ENCODE peak calls at places on chromosomes 7 and 10, in ten cellular contexts. C, H, W, G, E, Q, U, B, T and K are unnamed samples.

GRCh38 chr10:11611248-11612003 is at the start of gene USP6NL:
- DNase-seq in G (peak; percentile 74), H (peak; percentile 75), Q (peak; percentile 88), E (peak; percentile 82), C (peak; percentile 66), B (peak; percentile 88), T (peak; percentile 91), W (peak; percentile 54), U (peak; percentile 95), K (peak; percentile 66)

GRCh38 chr7:51224811-51225581 is 91.6 kb downstream of the COBL start:
- DNase-seq in B (peak; percentile 19), W (no peak), Q (no peak), H (no peak), U (peak; percentile 63), G (no peak), E (peak; percentile 52), C (no peak), T (peak; percentile 29), K (no peak)

GRCh38 chr7:1049801-1050200 is 5.5 kb downstream of the GPR146 start:
- DNase-seq in T (no peak), C (no peak), W (no peak), U (no peak), H (no peak), G (no peak), Q (no peak), E (no peak), B (no peak), K (no peak)

GRCh38 chr10:116444527-116445142 is 17.0 kb downstream of the PNLIPRP3 start:
- DNase-seq in G (peak; percentile 13), C (peak; percentile 8), Q (no peak), H (no peak), U (peak; percentile 63), W (no peak), B (peak; percentile 44), E (peak; percentile 35), T (no peak), K (peak; percentile 3)

GRCh38 chr7:147805996-147806576 is 784.5 kb upstream of the C7orf33 start:
- DNase-seq in B (no peak), W (no peak), G (no peak), C (no peak), T (no peak), U (no peak), E (no peak), H (no peak), Q (no peak), K (no peak)

GRCh38 chr7:120505770-120506169 is 232.8 kb downstream of the KCND2 start:
- DNase-seq in W (no peak), E (no peak), Q (no peak), C (no peak), U (no peak), T (no peak), G (no peak), B (no peak), H (no peak), K (no peak)

GRCh38 chr7:81053623-81054022 is 134.8 kb upstream of the SEMA3C start:
- DNase-seq in C (peak; percentile 26), T (no peak), H (no peak), W (no peak), Q (no peak), B (no peak), U (peak; percentile 13), E (no peak), G (no peak), K (no peak)

GRCh38 chr10:79221110-79222051 is 125.9 kb upstream of the PPIF start:
- DNase-seq in H (no peak), C (no peak), G (no peak), U (peak; percentile 82), E (peak; percentile 88), W (peak; percentile 29), B (no peak), Q (peak; percentile 76), T (peak; percentile 82), K (no peak)

GRCh38 chr10:80260295-80261243 is 28.9 kb downstream of the MAT1A start:
- DNase-seq in H (peak; percentile 50), Q (no peak), E (no peak), G (peak; percentile 51), C (peak; percentile 30), T (no peak), B (peak; percentile 71), U (no peak), W (no peak), K (no peak)

GRCh38 chr7:134750083-134751062 is 29.1 kb upstream of the CALD1 start:
- DNase-seq in B (peak; percentile 78), H (peak; percentile 76), E (peak; percentile 77), Q (peak; percentile 50), W (no peak), C (peak; percentile 67), T (peak; percentile 51), U (peak; percentile 32), G (peak; percentile 81), K (no peak)

GRCh38 chr10:740936-741431 is 51.5 kb upstream of the DIP2C start:
- DNase-seq in T (no peak), E (no peak), Q (no peak), W (no peak), H (no peak), C (no peak), G (no peak), U (no peak), B (no peak), K (no peak)

GRCh38 chr7:143002106-143002505 is 24.8 kb downstream of the OR9A2 start:
- DNase-seq in E (peak; percentile 8), H (no peak), W (no peak), C (no peak), G (no peak), T (no peak), B (no peak), Q (no peak), U (peak; percentile 41), K (no peak)

GRCh38 chr10:100009793-100010676 is at the start of gene DNMBP:
- DNase-seq in Q (peak; percentile 83), W (peak; percentile 56), E (peak; percentile 84), T (peak; percentile 79), C (peak; percentile 77), B (peak; percentile 88), H (peak; percentile 86), G (peak; percentile 90), U (peak; percentile 97), K (peak; percentile 66)

GRCh38 chr10:2476236-2476814 is 591.0 kb upstream of the PFKP start:
- DNase-seq in U (no peak), C (no peak), W (no peak), H (no peak), Q (no peak), T (no peak), B (no peak), E (no peak), G (no peak), K (no peak)

GRCh38 chr7:141558544-141559183 is 7.5 kb downstream of the AGK start:
- DNase-seq in G (peak; percentile 34), E (no peak), C (peak; percentile 83), H (no peak), U (no peak), W (no peak), B (no peak), T (no peak), Q (no peak), K (no peak)

GRCh38 chr7:100127866-100128601 is 1.3 kb downstream of the MBLAC1 start:
- DNase-seq in G (peak; percentile 34), W (peak; percentile 37), B (peak; percentile 37), Q (no peak), T (no peak), C (no peak), E (peak; percentile 44), H (peak; percentile 51), U (peak; percentile 48), K (no peak)

GRCh38 chr7:315516-316265 is 25.7 kb downstream of the FOXL3 start:
- DNase-seq in B (no peak), Q (no peak), C (no peak), G (no peak), T (no peak), H (no peak), W (no peak), U (no peak), E (no peak), K (no peak)

GRCh38 chr10:71860243-71861029 is 9.4 kb upstream of the PSAP start:
- DNase-seq in W (peak; percentile 67), E (peak; percentile 93), T (peak; percentile 93), G (peak; percentile 62), H (no peak), Q (peak; percentile 93), C (peak; percentile 99), B (peak; percentile 20), U (peak; percentile 94), K (peak; percentile 100)

GRCh38 chr7:105619590-105619989 is 38.3 kb upstream of the EFCAB10 start:
- DNase-seq in B (no peak), U (no peak), C (no peak), Q (no peak), T (no peak), E (no peak), W (no peak), G (no peak), H (no peak), K (no peak)

GRCh38 chr10:127619550-127619949 is 70.4 kb downstream of the NPS start:
- DNase-seq in Q (no peak), T (peak; percentile 73), E (no peak), H (no peak), B (no peak), C (no peak), G (no peak), W (peak; percentile 40), U (no peak), K (no peak)

GRCh38 chr7:30887464-30887872 is 24.2 kb upstream of the AQP1 start:
- DNase-seq in H (no peak), Q (no peak), B (no peak), W (no peak), E (peak; percentile 80), C (no peak), U (no peak), T (no peak), G (no peak), K (no peak)

GRCh38 chr10:100022403-100022802 is 12.7 kb upstream of the DNMBP start:
- DNase-seq in Q (no peak), T (no peak), H (no peak), U (no peak), B (no peak), W (no peak), C (peak; percentile 62), E (no peak), G (no peak), K (no peak)

GRCh38 chr10:5811387-5811821 is 1.8 kb downstream of the GDI2 start:
- DNase-seq in H (no peak), C (peak; percentile 49), W (no peak), U (no peak), E (peak; percentile 62), G (no peak), B (no peak), T (no peak), Q (no peak), K (no peak)